ENCODE peak calls at places on chromosomes 2 and 18, in ten cellular contexts. F is BJ, J is cardiac muscle cell, D is breast epithelium, C is endodermal cell, W is suprapubic skin, K is sigmoid colon, E is epithelial cell of esophagus, Z is ovary, U is adrenal gland. B is an unnamed sample.

GRCh38 chr2:69306897-69307695 is 79.9 kb downstream of the GFPT1 start:
- DNase-seq in D (peak), E (peak), F (no peak), K (peak), W (peak), Z (peak), C (peak), U (peak), J (peak), B (peak)

GRCh38 chr18:75265255-75265654 is 54.7 kb downstream of the TSHZ1 start:
- DNase-seq in Z (no peak), W (no peak), K (no peak), U (no peak), F (no peak), D (no peak), J (no peak), C (no peak), E (no peak), B (no peak)

GRCh38 chr2:109164739-109165221 is 35.8 kb downstream of the SH3RF3 start:
- DNase-seq in J (peak), C (no peak), D (no peak), K (peak), F (peak), W (no peak), U (peak), E (no peak), Z (no peak), B (no peak)

GRCh38 chr2:40450066-40450841 is 1.6 kb downstream of the SLC8A1 start:
- DNase-seq in W (no peak), E (peak), C (no peak), Z (no peak), D (no peak), U (peak), F (no peak), K (peak), J (peak), B (no peak)

GRCh38 chr2:71410716-71411115 is 42.6 kb upstream of the DYSF start:
- DNase-seq in K (no peak), U (no peak), E (no peak), Z (no peak), F (no peak), D (no peak), C (no peak), J (no peak), W (no peak), B (no peak)

GRCh38 chr2:85583667-85584353 is 421 bp upstream of the VAMP5 start:
- DNase-seq in W (no peak), J (no peak), K (peak), E (no peak), C (no peak), F (no peak), Z (no peak), U (no peak), D (no peak), B (no peak)

GRCh38 chr2:241139531-241140444 is 9.5 kb downstream of the PASK start:
- DNase-seq in U (no peak), C (no peak), F (no peak), Z (no peak), D (no peak), E (no peak), K (peak), J (no peak), W (no peak), B (peak)

GRCh38 chr2:156787517-156787916 is 351.3 kb downstream of the GPD2 start:
- DNase-seq in U (no peak), K (no peak), F (no peak), Z (no peak), J (no peak), E (no peak), C (no peak), D (no peak), W (no peak), B (no peak)

GRCh38 chr2:208039661-208040060 is 14.3 kb upstream of the PLEKHM3 start:
- DNase-seq in K (no peak), F (no peak), E (no peak), W (no peak), U (no peak), D (no peak), Z (no peak), J (no peak), C (peak), B (no peak)

GRCh38 chr2:206260427-206261012 is 13.9 kb upstream of the ZDBF2 start:
- DNase-seq in D (no peak), W (no peak), U (no peak), K (no peak), C (no peak), J (peak), Z (no peak), F (no peak), E (peak), B (no peak)

GRCh38 chr18:50424877-50425690 is 50.2 kb downstream of the SKA1 start:
- DNase-seq in W (no peak), U (peak), K (no peak), Z (no peak), C (no peak), D (no peak), J (peak), F (no peak), E (peak), B (no peak)

GRCh38 chr18:5095239-5095638 is 101.8 kb downstream of the AKAIN1 start:
- DNase-seq in Z (no peak), E (no peak), U (no peak), J (no peak), K (no peak), W (no peak), C (no peak), D (no peak), F (no peak), B (no peak)

GRCh38 chr2:68548396-68548795 is 81.0 kb downstream of the APLF start:
- DNase-seq in Z (no peak), W (no peak), E (peak), K (no peak), F (no peak), C (no peak), D (no peak), J (peak), U (no peak), B (no peak)

GRCh38 chr18:5628512-5629255 is 84.9 kb upstream of the EPB41L3 start:
- DNase-seq in E (peak), Z (peak), U (peak), C (peak), K (peak), F (no peak), W (peak), J (peak), D (no peak), B (no peak)

GRCh38 chr2:35080231-35080905 is 1275.2 kb upstream of the CRIM1 start:
- DNase-seq in Z (no peak), D (no peak), C (no peak), F (no peak), W (no peak), E (no peak), K (no peak), U (no peak), J (peak), B (no peak)

GRCh38 chr2:24048662-24049484 is 668 bp upstream of the FKBP1B start:
- DNase-seq in J (no peak), K (no peak), Z (no peak), D (no peak), F (no peak), U (no peak), E (no peak), W (no peak), C (no peak), B (no peak)

GRCh38 chr2:105886680-105887079 is 142.0 kb downstream of the NCK2 start:
- DNase-seq in W (no peak), C (no peak), K (no peak), E (no peak), Z (no peak), U (no peak), D (no peak), F (no peak), J (no peak), B (no peak)

GRCh38 chr2:128233790-128234395 is 84.8 kb downstream of the HS6ST1 start:
- DNase-seq in U (no peak), D (no peak), W (no peak), Z (no peak), J (no peak), K (no peak), E (no peak), C (no peak), F (no peak), B (no peak)

GRCh38 chr2:105042189-105042588 is 4.3 kb downstream of the MRPS9 start:
- DNase-seq in U (peak), K (no peak), W (no peak), E (no peak), Z (no peak), C (peak), D (no peak), J (no peak), F (no peak), B (no peak)

GRCh38 chr2:181218271-181218935 is 238.0 kb downstream of the UBE2E3 start:
- DNase-seq in E (no peak), F (no peak), D (no peak), K (no peak), J (no peak), W (no peak), Z (no peak), C (no peak), U (no peak), B (no peak)
- H3K4me3 ChIP-seq in E (no peak), F (no peak), D (no peak), K (no peak), J (no peak), W (no peak), Z (no peak), C (no peak), U (no peak), B (no peak)

GRCh38 chr2:136070913-136071312 is 47.0 kb downstream of the CXCR4 start:
- DNase-seq in Z (no peak), U (no peak), W (no peak), C (no peak), J (no peak), K (no peak), F (no peak), E (no peak), D (no peak), B (no peak)

GRCh38 chr2:136075466-136075865 is 42.5 kb downstream of the CXCR4 start:
- DNase-seq in Z (no peak), E (no peak), J (no peak), K (no peak), U (no peak), F (no peak), C (no peak), W (no peak), D (no peak), B (no peak)

GRCh38 chr2:136077138-136077537 is 40.8 kb downstream of the CXCR4 start:
- DNase-seq in U (no peak), C (no peak), E (no peak), J (no peak), F (no peak), W (no peak), D (no peak), Z (no peak), K (no peak), B (no peak)

GRCh38 chr2:136068828-136069227 is 49.1 kb downstream of the CXCR4 start:
- DNase-seq in K (no peak), C (no peak), J (no peak), U (no peak), F (no peak), E (no peak), Z (no peak), W (no peak), D (no peak), B (no peak)

DNA sequence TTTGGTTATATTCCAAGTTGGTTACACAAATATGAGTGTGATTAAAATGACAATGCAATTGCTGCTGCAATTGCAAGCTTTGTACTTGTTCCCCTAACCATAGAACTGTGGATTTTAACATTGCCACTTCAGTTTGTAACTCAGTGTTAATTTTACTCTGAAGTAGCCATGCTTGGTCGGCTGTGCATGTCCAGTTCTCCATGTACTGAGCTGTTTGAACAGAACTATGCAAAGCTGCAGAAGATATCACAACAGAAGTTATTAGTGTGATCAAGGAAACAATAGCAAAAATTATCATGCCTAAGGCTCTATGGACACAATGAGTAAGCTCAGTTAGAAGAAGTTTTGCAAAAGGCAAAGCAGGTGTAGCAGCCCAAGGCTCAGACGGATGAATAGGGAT is 45.3 kb downstream of the CXCR4 start:
- DNase-seq in Z (no peak), E (no peak), K (no peak), U (no peak), D (no peak), W (no peak), F (no peak), J (no peak), C (no peak), B (peak)
- H3K4me3 ChIP-seq in Z (no peak), E (no peak), K (no peak), U (no peak), D (no peak), W (no peak), F (no peak), J (no peak), C (no peak), B (no peak)

DNA sequence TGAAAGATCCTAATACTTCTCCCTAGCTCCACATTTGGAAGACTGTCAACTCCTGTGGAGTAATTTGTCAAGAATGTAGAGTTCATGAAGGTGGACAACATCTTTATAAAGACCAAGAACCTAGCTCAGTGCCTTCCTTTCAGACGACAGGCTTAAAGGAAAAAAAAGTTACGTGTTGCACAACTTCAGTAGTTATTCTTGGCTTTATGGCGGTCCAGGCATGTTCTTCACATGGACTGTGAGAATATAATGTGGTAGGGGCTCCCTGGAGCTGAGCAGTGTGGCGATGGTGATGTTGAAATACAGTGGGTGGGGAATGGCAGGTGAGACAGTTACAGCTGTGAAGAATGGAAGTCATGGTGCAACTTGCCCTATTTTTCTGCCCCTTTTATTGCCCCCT is 3.9 kb downstream of the TAF1B start:
- DNase-seq in U (no peak), J (peak), F (no peak), W (no peak), Z (no peak), C (no peak), D (no peak), E (peak), K (no peak), B (no peak)
- H3K4me3 ChIP-seq in U (no peak), J (no peak), F (no peak), W (no peak), Z (no peak), C (no peak), D (no peak), E (no peak), K (no peak), B (no peak)

GRCh38 chr2:46703588-46703987 is 212.0 kb downstream of the MCFD2 start:
- DNase-seq in W (no peak), Z (no peak), E (no peak), U (no peak), F (no peak), C (no peak), D (no peak), J (no peak), K (no peak), B (no peak)

GRCh38 chr2:46700435-46700834 is 215.2 kb downstream of the MCFD2 start:
- DNase-seq in U (no peak), E (no peak), W (no peak), F (no peak), J (no peak), C (no peak), K (no peak), Z (no peak), D (no peak), B (no peak)

GRCh38 chr2:46702537-46702936 is 213.1 kb downstream of the MCFD2 start:
- DNase-seq in D (no peak), C (no peak), E (no peak), W (no peak), K (no peak), J (no peak), U (no peak), Z (no peak), F (no peak), B (no peak)

GRCh38 chr2:46697830-46698323 is 217.7 kb downstream of the MCFD2 start:
- DNase-seq in K (no peak), U (no peak), F (no peak), W (no peak), D (no peak), E (no peak), J (no peak), Z (peak), C (peak), B (no peak)

DNA sequence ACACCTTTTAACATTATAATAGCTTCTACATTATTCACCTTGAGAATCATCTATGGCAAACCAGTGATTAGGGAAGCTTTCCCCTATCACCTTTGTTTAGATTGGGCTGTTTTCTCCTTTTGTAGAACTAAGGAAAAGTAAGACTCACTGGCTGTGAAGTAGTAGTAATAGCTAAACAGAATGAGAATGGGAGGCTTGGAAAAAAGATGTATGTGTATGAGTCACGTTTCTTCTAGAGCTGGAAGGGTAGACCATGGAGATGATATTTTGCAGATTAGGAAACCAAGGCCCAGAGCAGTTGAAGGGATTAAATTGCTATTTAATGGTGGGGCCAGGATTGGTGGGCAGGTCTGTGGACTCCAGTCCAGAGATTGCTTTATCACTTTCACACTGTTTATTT is 214.5 kb downstream of the MCFD2 start:
- DNase-seq in E (peak), D (no peak), J (peak), F (no peak), K (no peak), W (no peak), C (no peak), Z (no peak), U (no peak), B (no peak)
- H3K4me3 ChIP-seq in E (no peak), D (no peak), J (no peak), F (peak), K (no peak), W (peak), C (peak), Z (no peak), U (no peak), B (no peak)

GRCh38 chr2:151287513-151288250 is 1.8 kb downstream of the NMI start:
- DNase-seq in Z (no peak), F (no peak), W (no peak), J (no peak), D (no peak), E (no peak), C (no peak), K (no peak), U (no peak), B (no peak)
- H3K4me3 ChIP-seq in Z (no peak), F (no peak), W (no peak), J (no peak), D (no peak), E (no peak), C (no peak), K (no peak), U (no peak), B (no peak)

B was measured in Peyer's patch.